ENCODE peak calls at places on chromosome 17, in four cellular contexts. H, R, S and N are unnamed samples.

GRCh38 chr17:42309142-42309541 is 20.8 kb downstream of the STAT5A start:
- DNase-seq in S (no peak), H (no peak), R (no peak), N (no peak)

GRCh38 chr17:15307686-15308085 is 33.7 kb downstream of the TEKT3 start:
- DNase-seq in S (peak), H (no peak), R (no peak), N (no peak)

GRCh38 chr17:44887971-44888955 is 11.0 kb downstream of the EFTUD2 start:
- DNase-seq in R (no peak), H (no peak), S (no peak), N (no peak)

GRCh38 chr17:79659376-79659775 is 48.5 kb upstream of the RBFOX3 start:
- DNase-seq in H (no peak), S (no peak), R (no peak), N (no peak)

GRCh38 chr17:66625321-66625767 is 209.6 kb upstream of the CACNG5 start:
- DNase-seq in S (peak), H (no peak), R (no peak), N (no peak)

GRCh38 chr17:73645050-73645871 is 1.0 kb upstream of the SDK2 start:
- DNase-seq in R (peak), S (peak), H (no peak), N (no peak)

GRCh38 chr17:57879437-57880085 is 29.7 kb upstream of the MRPS23 start:
- DNase-seq in S (no peak), R (no peak), H (no peak), N (no peak)

GRCh38 chr17:81492706-81493105 is 19.9 kb downstream of the ACTG1 start:
- DNase-seq in H (no peak), R (no peak), S (no peak), N (no peak)

GRCh38 chr17:44503080-44503842 is at the start of gene GPATCH8:
- DNase-seq in H (peak), S (peak), R (peak), N (peak)

GRCh38 chr17:73198930-73199260 is 6.0 kb downstream of the COG1 start:
- DNase-seq in S (no peak), R (no peak), H (no peak), N (no peak)

GRCh38 chr17:10059684-10060211 is 138.7 kb downstream of the GAS7 start:
- DNase-seq in R (peak), H (no peak), S (peak), N (no peak)

GRCh38 chr17:63841350-63842172 is 924 bp downstream of the SMARCD2 start:
- DNase-seq in H (no peak), R (no peak), S (peak), N (no peak)